ENCODE peak calls at places on chromosomes 4 and X, in eight cellular contexts. T is breast epithelium, O is K562, P is heart left ventricle, A is A549, E is esophagus squamous epithelium, X is IMR-90, R is tibial nerve. B is an unnamed sample.

GRCh38 chrX:46203115-46203514 is 342.1 kb downstream of the ZNF674 start:
- DNase-seq in T (no peak), O (no peak), P (no peak), A (no peak), E (no peak), X (no peak), R (no peak), B (no peak)

GRCh38 chr4:107870916-107871786 is 46.4 kb downstream of the SGMS2 start:
- DNase-seq in T (no peak), O (no peak), P (no peak), A (no peak), E (no peak), X (no peak), R (no peak), B (no peak)

GRCh38 chr4:53490161-53490915 is 100.9 kb downstream of the LNX1 start:
- DNase-seq in T (no peak), O (no peak), P (no peak), A (no peak), E (no peak), X (peak; percentile 45), R (no peak), B (no peak)

GRCh38 chrX:7432901-7433300 is 284.9 kb upstream of the PUDP start:
- DNase-seq in T (no peak), O (no peak), P (no peak), A (no peak), E (no peak), X (no peak), R (no peak), B (no peak)

GRCh38 chr4:74969507-74970474 is 36.9 kb downstream of the PARM1 start:
- DNase-seq in T (no peak), O (no peak), P (peak; percentile 42), A (no peak), E (no peak), X (no peak), R (no peak), B (no peak)

GRCh38 chr4:184384056-184384809 is 90.1 kb downstream of the IRF2 start:
- DNase-seq in T (peak; percentile 43), O (no peak), P (no peak), A (no peak), E (peak; percentile 3), X (peak; percentile 96), R (no peak), B (peak; percentile 45)

GRCh38 chr4:112167790-112168189 is 22.5 kb downstream of the FAM241A start:
- DNase-seq in T (no peak), O (no peak), P (no peak), A (no peak), E (no peak), X (peak; percentile 37), R (no peak), B (no peak)

GRCh38 chr4:124640037-124640730 is 72.3 kb downstream of the ANKRD50 start:
- DNase-seq in T (peak; percentile 29), O (no peak), P (no peak), A (peak; percentile 1), E (no peak), X (peak; percentile 90), R (no peak), B (no peak)

GRCh38 chrX:38754102-38754790 is 47.0 kb upstream of the MID1IP1 start:
- DNase-seq in T (no peak), O (peak; percentile 39), P (no peak), A (no peak), E (no peak), X (peak; percentile 58), R (no peak), B (no peak)

GRCh38 chr4:86942185-86942666 is 7.4 kb downstream of the AFF1 start:
- DNase-seq in T (no peak), O (peak; percentile 60), P (no peak), A (peak; percentile 27), E (no peak), X (peak; percentile 85), R (no peak), B (no peak)

GRCh38 chrX:65587616-65588526 is 53.3 kb upstream of the LAS1L start:
- DNase-seq in T (peak; percentile 72), O (peak; percentile 63), P (peak; percentile 70), A (no peak), E (no peak), X (peak; percentile 49), R (peak; percentile 70), B (peak; percentile 62)

GRCh38 chr4:14092741-14093140 is 465.2 kb upstream of the BOD1L1 start:
- DNase-seq in T (no peak), O (no peak), P (no peak), A (no peak), E (no peak), X (no peak), R (no peak), B (no peak)

GRCh38 chrX:20267924-20268701 is 1.4 kb upstream of the RPS6KA3 start:
- DNase-seq in T (peak; percentile 27), O (peak; percentile 8), P (peak; percentile 49), A (no peak), E (peak; percentile 1), X (no peak), R (peak; percentile 20), B (peak; percentile 61)

GRCh38 chr4:156291317-156291716 is 337.7 kb upstream of the CTSO start:
- DNase-seq in T (no peak), O (no peak), P (no peak), A (no peak), E (no peak), X (peak; percentile 74), R (no peak), B (no peak)

DNA sequence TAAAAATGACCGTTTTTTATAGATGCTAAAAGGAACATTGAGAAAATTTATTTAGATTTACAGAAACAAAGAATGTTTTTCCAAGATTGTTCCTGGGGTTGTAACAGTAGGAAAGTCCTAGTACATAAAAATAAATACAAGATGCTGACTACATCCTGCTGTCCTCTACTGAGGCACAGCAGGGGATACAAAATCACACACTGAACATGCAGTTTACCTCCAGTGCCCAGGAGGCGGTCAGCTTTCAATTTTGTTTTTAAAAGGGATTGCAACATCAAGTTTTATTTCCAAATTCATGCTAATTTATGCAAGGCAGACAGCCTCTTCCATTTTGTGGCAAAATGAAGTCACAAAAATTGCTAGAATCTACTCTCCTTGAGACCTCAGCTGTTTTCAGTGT is 53.5 kb downstream of the GPM6A start:
- DNase-seq in T (no peak), O (no peak), P (no peak), A (no peak), E (no peak), X (no peak), R (no peak), B (no peak)
- H3K27ac ChIP-seq in T (no peak overlapping the region), O (no peak overlapping the region), P (no peak overlapping the region), A (no peak overlapping the region), E (no peak overlapping the region), X (no peak overlapping the region), R (no peak overlapping the region), B (no peak overlapping the region)

DNA sequence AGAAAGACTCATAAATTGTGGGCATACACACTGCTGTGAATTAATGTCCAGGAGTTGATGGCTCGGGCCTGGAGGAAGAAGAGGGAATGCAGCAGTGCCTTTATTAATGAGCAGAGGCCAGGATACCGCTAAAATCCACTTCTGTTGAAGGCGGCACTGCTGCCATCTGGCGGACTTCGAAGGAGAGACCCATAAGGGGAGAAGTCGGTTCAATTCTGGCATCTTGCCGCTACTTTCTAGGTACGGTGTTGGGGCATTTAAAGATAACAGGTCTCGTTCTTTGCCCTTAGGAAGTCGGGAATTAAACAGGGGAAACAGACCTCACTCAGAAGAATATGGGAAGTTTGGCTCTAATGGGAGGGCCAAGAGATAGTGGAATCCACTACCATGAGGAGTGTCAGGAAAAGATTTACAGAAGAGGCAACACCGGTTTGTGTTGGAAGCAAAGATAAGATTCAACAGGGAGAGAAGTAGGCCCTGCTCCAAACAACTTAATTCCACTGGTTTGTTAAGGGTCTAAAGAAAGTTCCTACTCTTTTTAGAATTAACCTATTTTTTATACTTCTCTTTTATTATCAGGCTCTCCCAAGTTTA is 133.6 kb upstream of the GIMD1 start:
- DNase-seq in T (no peak), O (peak; percentile 24), P (peak; percentile 37), A (peak; percentile 18), E (no peak), X (peak; percentile 55), R (peak; percentile 20), B (peak; percentile 71)
- TF ChIP-seq CTCF in T (no peak), O (peak; percentile 70), P (peak; percentile 46), A (peak; percentile 55), E (peak; percentile 37), X (peak; percentile 78), R (peak; percentile 40), B (peak; percentile 75)

GRCh38 chrX:124098089-124098488 is 136.6 kb downstream of the STAG2 start:
- DNase-seq in T (no peak), O (no peak), P (no peak), A (no peak), E (no peak), X (peak; percentile 51), R (no peak), B (no peak)

DNA sequence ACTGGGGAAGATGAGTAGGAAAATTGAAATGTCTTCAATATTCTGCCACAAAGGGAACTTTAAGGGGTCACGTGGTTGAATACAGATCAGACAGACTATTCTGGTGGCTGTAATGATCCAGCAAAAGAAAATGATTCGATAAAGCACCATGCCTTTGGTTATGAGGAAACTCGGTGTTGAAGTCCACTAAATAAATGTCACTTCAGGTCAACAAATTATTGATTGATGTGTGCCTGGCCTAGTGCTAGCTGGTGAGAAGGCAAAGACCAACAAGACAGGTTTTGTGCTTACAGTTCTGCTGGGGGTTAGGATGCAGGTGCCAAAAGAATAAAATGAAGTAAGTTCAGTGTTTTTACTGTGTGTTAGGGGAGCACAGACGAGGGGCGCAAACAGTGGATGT is 142.5 kb downstream of the STAG2 start:
- DNase-seq in T (no peak), O (no peak), P (no peak), A (no peak), E (no peak), X (no peak), R (no peak), B (no peak)
- TF ChIP-seq POLR2A in T (no peak), O (no peak), P (no peak), A (no peak), E (no peak), X (no peak), R (no peak), B (no peak)

GRCh38 chr4:11908205-11908604 is 479.5 kb upstream of the HS3ST1 start:
- DNase-seq in T (no peak), O (no peak), P (no peak), A (no peak), E (no peak), X (no peak), R (no peak), B (no peak)

GRCh38 chr4:11910780-11911179 is 482.1 kb upstream of the HS3ST1 start:
- DNase-seq in T (no peak), O (no peak), P (no peak), A (no peak), E (no peak), X (no peak), R (no peak), B (no peak)

GRCh38 chr4:11908712-11909111 is 480.0 kb upstream of the HS3ST1 start:
- DNase-seq in T (no peak), O (no peak), P (no peak), A (no peak), E (no peak), X (no peak), R (no peak), B (no peak)

GRCh38 chr4:11914406-11914805 is 485.7 kb upstream of the HS3ST1 start:
- DNase-seq in T (no peak), O (no peak), P (no peak), A (no peak), E (no peak), X (no peak), R (no peak), B (no peak)

DNA sequence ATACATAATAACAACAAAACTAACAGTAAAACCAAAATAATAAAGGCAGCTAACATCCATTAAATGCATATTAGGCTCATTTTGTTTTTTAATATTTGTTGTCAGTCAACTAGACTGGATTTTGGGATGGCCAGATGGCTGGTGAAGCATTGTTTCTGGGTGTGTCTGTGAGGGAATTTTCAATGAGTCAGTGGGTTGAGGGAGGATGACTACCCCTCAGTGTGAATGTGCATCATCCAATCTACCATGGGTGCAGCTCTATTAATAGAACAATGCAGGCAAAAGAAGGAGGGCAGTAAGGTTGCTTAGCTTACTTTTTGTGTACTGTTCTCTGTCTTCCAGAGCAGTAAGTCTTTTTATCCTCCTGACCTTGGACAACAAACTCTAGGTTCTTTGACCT is 484.2 kb upstream of the HS3ST1 start:
- DNase-seq in T (no peak), O (no peak), P (no peak), A (no peak), E (no peak), X (no peak), R (no peak), B (no peak)
- H3K27ac ChIP-seq in T (no peak overlapping the region), O (no peak overlapping the region), P (no peak overlapping the region), A (no peak overlapping the region), E (no peak overlapping the region), X (no peak overlapping the region), R (no peak overlapping the region), B (no peak overlapping the region)

B was measured in right lobe of liver.